ENCODE peak calls at places on chromosome 7, in eight cellular contexts. Y is GM23248; F is ascending aorta; T is IMR-90; J is HepG2; V is effector memory CD4-positive, alpha-beta T cell; C is GM23338; P is aorta. G is an unnamed sample. For H3K4me1, the result is how much of the 10 kb centered on the place peaks cover.

GRCh38 chr7:25857376-25858067 is 294.5 kb upstream of the NFE2L3 start:
- DNase-seq in Y (peak), F (no peak), T (peak), J (no peak), V (no peak), C (peak), P (no peak), G (peak)

GRCh38 chr7:52309631-52310030 is 725.8 kb upstream of the POM121L12 start:
- DNase-seq in Y (no peak), F (no peak), T (no peak), J (no peak), V (no peak), C (no peak), P (no peak), G (no peak)

GRCh38 chr7:157473051-157473569 is 136.3 kb downstream of the DNAJB6 start:
- DNase-seq in Y (no peak), F (no peak), T (no peak), J (no peak), V (no peak), C (no peak), P (no peak), G (no peak)

GRCh38 chr7:105219771-105220160 is 169.0 kb downstream of the SRPK2 start:
- DNase-seq in Y (peak), F (no peak), T (peak), J (no peak), V (no peak), C (no peak), P (no peak), G (no peak)

GRCh38 chr7:44970521-44971051 is 8.2 kb downstream of the MYO1G start:
- DNase-seq in Y (no peak), F (no peak), T (no peak), J (no peak), V (no peak), C (no peak), P (peak), G (no peak)

GRCh38 chr7:134834689-134835462 is 55.4 kb downstream of the CALD1 start:
- DNase-seq in Y (no peak), F (peak), T (peak), J (peak), V (no peak), C (no peak), P (no peak), G (no peak)

GRCh38 chr7:151085329-151085690 is 965 bp upstream of the AGAP3 start:
- DNase-seq in Y (no peak), F (no peak), T (no peak), J (no peak), V (no peak), C (no peak), P (no peak), G (no peak)

GRCh38 chr7:151867912-151868804 is 8.8 kb downstream of the PRKAG2 start:
- DNase-seq in Y (no peak), F (no peak), T (no peak), J (no peak), V (no peak), C (no peak), P (peak), G (peak)

GRCh38 chr7:120473352-120473751 is 200.4 kb downstream of the KCND2 start:
- DNase-seq in Y (no peak), F (no peak), T (no peak), J (no peak), V (no peak), C (no peak), P (no peak), G (no peak)

GRCh38 chr7:124698964-124699363 is 66.6 kb downstream of the GPR37 start:
- DNase-seq in Y (no peak), F (no peak), T (no peak), J (no peak), V (no peak), C (no peak), P (no peak), G (no peak)

GRCh38 chr7:105131033-105131656 is 117.1 kb downstream of the KMT2E start:
- DNase-seq in Y (peak), F (no peak), T (peak), J (no peak), V (no peak), C (no peak), P (no peak), G (no peak)

GRCh38 chr7:3461923-3462322 is 160.9 kb downstream of the SDK1 start:
- DNase-seq in Y (no peak), F (no peak), T (no peak), J (no peak), V (peak), C (no peak), P (no peak), G (peak)

GRCh38 chr7:148060724-148061123 is 529.8 kb upstream of the C7orf33 start:
- DNase-seq in Y (no peak), F (no peak), T (no peak), J (no peak), V (no peak), C (no peak), P (no peak), G (no peak)

GRCh38 chr7:33996899-33997298 is 91.6 kb downstream of the BMPER start:
- DNase-seq in Y (no peak), F (no peak), T (no peak), J (no peak), V (no peak), C (no peak), P (no peak), G (no peak)

GRCh38 chr7:13742719-13743640 is 246.5 kb downstream of the ETV1 start:
- DNase-seq in Y (peak), F (no peak), T (peak), J (no peak), V (no peak), C (peak), P (no peak), G (peak)

GRCh38 chr7:105014725-105015630 is 973 bp downstream of the KMT2E start:
- DNase-seq in Y (peak), F (peak), T (peak), J (peak), V (peak), C (peak), P (no peak), G (peak)

GRCh38 chr7:2231992-2232765 is 566 bp downstream of the MAD1L1 start:
- DNase-seq in Y (peak), F (no peak), T (no peak), J (peak), V (peak), C (peak), P (no peak), G (peak)

GRCh38 chr7:2757361-2757903 is 69.4 kb downstream of the AMZ1 start:
- DNase-seq in Y (peak), F (peak), T (no peak), J (no peak), V (no peak), C (no peak), P (peak), G (no peak)

GRCh38 chr7:28433604-28434254 is 21.4 kb downstream of the CREB5 start:
- DNase-seq in Y (peak), F (no peak), T (peak), J (no peak), V (no peak), C (peak), P (no peak), G (peak)

GRCh38 chr7:141550694-141551079 is 523 bp upstream of the AGK start:
- DNase-seq in Y (peak), F (no peak), T (no peak), J (no peak), V (no peak), C (peak), P (no peak), G (no peak)

GRCh38 chr7:116500071-116500853 is 724 bp downstream of the CAV2 start:
- DNase-seq in Y (peak), F (peak), T (peak), J (no peak), V (no peak), C (peak), P (peak), G (peak)

GRCh38 chr7:38548605-38549004 is 82.6 kb downstream of the AMPH start:
- DNase-seq in Y (no peak), F (no peak), T (no peak), J (no peak), V (no peak), C (no peak), P (no peak), G (no peak)

GRCh38 chr7:113698556-113699220 is 220.1 kb downstream of the PPP1R3A start:
- DNase-seq in Y (peak), F (no peak), T (peak), J (peak), V (no peak), C (peak), P (no peak), G (peak)

GRCh38 chr7:21923663-21924062 is 22.0 kb downstream of the CDCA7L start:
- DNase-seq in Y (no peak), F (no peak), T (peak), J (no peak), V (no peak), C (no peak), P (no peak), G (peak)

GRCh38 chr7:113519447-113519846 is 399.4 kb downstream of the PPP1R3A start:
- DNase-seq in Y (no peak), F (no peak), T (no peak), J (no peak), V (no peak), C (no peak), P (no peak), G (no peak)

GRCh38 chr7:134742688-134743350 is 36.6 kb upstream of the CALD1 start:
- DNase-seq in Y (peak), F (no peak), T (peak), J (no peak), V (no peak), C (no peak), P (no peak), G (no peak)

GRCh38 chr7:101134399-101134980 is 7.6 kb downstream of the SERPINE1 start:
- DNase-seq in Y (peak), F (no peak), T (no peak), J (no peak), V (no peak), C (no peak), P (no peak), G (no peak)

GRCh38 chr7:123492485-123492884 is 41.9 kb downstream of the IQUB start:
- DNase-seq in Y (peak), F (no peak), T (no peak), J (no peak), V (no peak), C (peak), P (no peak), G (no peak)

GRCh38 chr7:132381742-132382472 is 194.4 kb downstream of the PLXNA4 start:
- DNase-seq in Y (no peak), F (no peak), T (no peak), J (peak), V (no peak), C (no peak), P (no peak), G (peak)

GRCh38 chr7:131521651-131522163 is 34.7 kb downstream of the PODXL start:
- DNase-seq in Y (peak), F (peak), T (no peak), J (no peak), V (no peak), C (peak), P (peak), G (peak)

GRCh38 chr7:154503962-154504550 is 451.9 kb downstream of the DPP6 start:
- DNase-seq in Y (peak), F (no peak), T (peak), J (peak), V (no peak), C (peak), P (no peak), G (peak)

GRCh38 chr7:116802784-116803183 is 59.6 kb upstream of the CAPZA2 start:
- DNase-seq in Y (peak), F (no peak), T (peak), J (peak), V (no peak), C (peak), P (no peak), G (peak)

GRCh38 chr7:18873674-18874341 is 243.6 kb downstream of the TWIST1 start:
- DNase-seq in Y (peak), F (no peak), T (peak), J (no peak), V (no peak), C (peak), P (no peak), G (no peak)

GRCh38 chr7:96179863-96180262 is 142.0 kb downstream of the SLC25A13 start:
- DNase-seq in Y (no peak), F (no peak), T (peak), J (no peak), V (no peak), C (no peak), P (no peak), G (peak)

GRCh38 chr7:140238778-140239652 is 62.2 kb upstream of the KDM7A start:
- DNase-seq in Y (no peak), F (no peak), T (no peak), J (peak), V (no peak), C (no peak), P (no peak), G (peak)

GRCh38 chr7:140245611-140246105 is 68.9 kb upstream of the KDM7A start:
- DNase-seq in Y (no peak), F (no peak), T (no peak), J (no peak), V (no peak), C (no peak), P (no peak), G (no peak)

GRCh38 chr7:140237390-140237789 is 60.6 kb upstream of the KDM7A start:
- DNase-seq in Y (no peak), F (no peak), T (no peak), J (no peak), V (no peak), C (no peak), P (no peak), G (no peak)

GRCh38 chr7:140239653-140239935 is 62.8 kb upstream of the KDM7A start:
- DNase-seq in Y (no peak), F (no peak), T (no peak), J (no peak), V (no peak), C (no peak), P (no peak), G (peak)

DNA sequence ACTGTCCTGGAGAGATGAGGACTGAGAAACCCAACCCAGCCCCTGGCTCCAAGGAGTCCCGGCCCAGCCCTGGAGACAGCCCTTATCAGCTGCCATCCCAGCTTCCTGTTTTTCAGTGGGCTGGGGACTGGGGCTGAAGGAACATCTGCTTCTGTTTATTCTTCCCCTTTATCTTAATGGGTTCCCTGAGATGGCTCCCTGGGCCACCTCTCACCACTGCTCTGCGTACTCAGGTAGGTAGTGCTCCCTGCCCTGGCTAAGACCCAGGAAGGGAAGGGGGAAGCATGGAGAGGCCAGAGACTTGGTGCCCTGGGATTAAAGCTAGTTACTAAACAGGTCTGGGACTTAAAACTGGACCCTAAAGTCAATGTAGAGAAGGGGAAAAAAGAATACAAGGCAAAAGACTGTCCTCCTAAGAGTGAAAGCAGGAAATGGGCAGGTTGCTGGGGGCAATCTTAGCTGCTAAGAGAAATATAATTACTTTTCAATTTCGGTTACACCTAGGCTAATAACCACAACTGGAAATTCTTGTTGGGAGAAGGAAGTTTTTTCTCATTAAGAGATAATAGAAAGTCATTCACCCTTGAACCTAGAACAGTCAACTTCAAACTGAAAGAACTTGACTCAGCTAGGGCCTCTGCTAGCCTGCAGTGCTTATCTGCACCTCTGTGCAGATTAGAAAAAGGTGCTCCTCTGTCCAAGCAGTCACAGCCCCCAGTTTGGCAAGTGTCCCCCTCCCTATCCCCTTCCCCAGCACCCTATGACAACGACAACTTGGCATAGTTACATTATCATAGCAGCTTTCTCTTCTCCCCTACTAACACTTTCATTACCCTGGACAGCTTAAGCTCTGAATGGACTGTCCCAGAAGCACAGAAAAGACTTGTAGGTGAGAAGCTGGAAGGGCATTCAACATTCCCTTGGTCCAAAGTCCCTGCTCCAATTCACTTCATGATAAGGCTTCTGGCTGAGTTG is 65.6 kb upstream of the KDM7A start:
- DNase-seq in Y (no peak), F (no peak), T (no peak), J (peak), V (no peak), C (no peak), P (no peak), G (peak)
- H3K4me3 ChIP-seq in Y (no peak), F (no peak), T (no peak), J (peak), V (no peak), C (no peak), P (no peak), G (no peak)

DNA sequence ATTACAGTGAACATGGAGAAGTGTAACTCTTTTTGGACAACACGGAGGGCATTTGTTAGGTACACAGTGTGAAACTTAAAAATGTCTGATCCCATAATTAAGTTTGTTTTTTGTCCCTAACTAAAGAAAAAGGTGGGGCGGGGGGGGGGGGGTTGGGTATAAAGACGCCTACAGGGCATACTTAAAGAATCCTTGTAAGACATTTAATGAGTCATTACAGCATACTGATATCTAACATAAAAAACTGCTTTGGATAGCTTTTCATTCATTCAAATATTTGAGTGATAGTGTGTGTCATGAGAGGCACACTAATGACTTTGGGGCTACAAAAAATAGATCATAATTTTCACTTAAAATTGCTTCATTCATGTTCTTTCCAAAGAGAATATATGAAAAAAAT is 31.2 kb downstream of the ZNRF2 start:
- DNase-seq in Y (no peak), F (no peak), T (no peak), J (no peak), V (no peak), C (no peak), P (no peak), G (no peak)
- H3K27ac ChIP-seq in Y (no peak), F (no peak), T (no peak), J (no peak), V (no peak), C (no peak), P (no peak), G (no peak)

DNA sequence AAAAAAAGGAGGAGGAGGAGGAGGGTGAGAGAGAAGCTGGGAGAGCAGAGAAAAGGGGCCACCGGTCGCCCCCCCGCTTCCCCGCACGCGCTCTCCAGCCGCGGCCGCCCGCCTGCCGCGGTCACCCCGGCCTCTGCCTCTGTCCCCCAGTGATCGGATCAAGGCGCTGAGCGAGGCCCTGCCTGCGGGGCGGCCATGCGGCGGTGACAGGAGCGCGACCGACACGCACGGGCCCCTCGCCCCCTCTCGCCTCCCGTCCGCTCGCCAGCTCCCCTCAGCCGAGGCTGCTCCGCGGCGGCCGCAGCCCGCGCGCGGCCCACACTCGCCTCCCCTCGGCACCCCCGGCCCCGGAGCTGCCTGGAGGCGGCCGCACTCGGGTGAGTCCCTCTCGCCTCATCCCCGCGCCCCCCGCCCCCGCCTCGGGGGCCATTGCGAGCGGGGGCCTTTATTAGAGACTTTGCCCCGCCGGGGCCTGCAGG is at the start of gene GTF2I:
- DNase-seq in Y (no peak), F (peak), T (no peak), J (no peak), V (no peak), C (no peak), P (no peak), G (no peak)
- H3K4me1 ChIP-seq in Y (under half), F (under half), T (under half), J (half or more), V (under half), C (under half), P (under half), G (under half)

DNA sequence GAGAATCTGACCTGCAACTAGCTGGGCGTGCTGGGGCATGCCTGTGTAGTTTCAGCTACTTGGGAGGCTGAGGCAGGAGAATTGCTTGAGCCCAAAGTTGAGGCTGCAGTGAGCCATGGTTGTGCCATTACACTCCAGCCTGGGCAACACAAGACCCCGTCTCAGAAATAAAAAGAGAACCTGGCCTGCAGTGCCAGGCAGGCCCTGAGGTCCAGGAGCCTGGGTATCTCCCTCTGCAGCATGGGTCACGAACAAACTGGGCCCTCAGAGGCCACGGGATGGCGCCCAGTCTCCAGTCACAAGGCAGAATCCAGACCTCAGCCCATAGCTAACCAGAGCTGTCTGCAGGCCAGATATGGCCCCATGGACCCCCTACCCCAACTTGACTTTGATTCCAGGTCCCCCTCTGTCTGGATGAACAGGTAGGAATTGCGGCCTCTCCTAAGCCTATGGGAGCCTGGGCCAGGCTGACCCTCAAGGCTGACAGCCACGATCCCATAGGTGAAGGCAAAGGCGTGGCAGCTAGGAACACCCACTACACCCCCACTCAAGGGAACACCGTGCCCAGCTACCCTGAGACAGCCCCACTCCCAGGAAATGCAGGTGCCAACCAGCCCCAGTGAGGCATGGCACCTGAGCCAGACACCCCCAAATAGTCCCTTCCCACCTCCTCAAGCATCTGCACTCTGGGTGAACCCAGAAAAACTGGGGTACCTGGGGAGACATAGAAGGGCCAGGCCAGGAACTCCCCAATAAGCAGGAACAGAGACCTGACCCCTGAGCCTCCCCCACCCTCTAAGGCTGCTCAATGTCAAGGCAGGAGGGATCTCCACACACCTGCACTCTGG is 102.8 kb upstream of the TNRC18 start:
- DNase-seq in Y (peak), F (peak), T (peak), J (peak), V (no peak), C (peak), P (peak), G (peak)
- H3K4me3 ChIP-seq in Y (peak), F (peak), T (peak), J (no peak), V (no peak), C (peak), P (no peak), G (peak)

DNA sequence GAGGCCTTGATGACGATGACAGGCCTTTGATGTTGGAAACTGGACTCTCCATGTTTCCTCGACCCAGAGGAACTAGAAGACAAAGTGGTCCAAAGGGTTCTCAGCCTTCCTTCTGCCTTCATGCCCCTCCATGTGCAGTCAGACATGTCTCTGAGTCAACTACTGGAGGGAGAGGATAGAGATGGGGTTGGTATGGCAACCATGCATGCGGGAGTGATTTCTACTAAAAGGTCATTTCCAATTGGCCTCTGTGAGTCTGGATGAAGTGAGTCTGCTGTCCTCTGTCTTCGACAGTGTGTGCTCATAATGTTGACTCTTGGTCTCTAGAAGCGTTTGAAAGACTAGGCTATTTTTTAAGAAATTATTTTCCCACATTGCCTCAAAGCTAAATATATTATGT is 29.2 kb downstream of the STK17A start:
- DNase-seq in Y (peak), F (no peak), T (peak), J (no peak), V (no peak), C (no peak), P (no peak), G (no peak)
- H3K27ac ChIP-seq in Y (peak), F (peak), T (peak), J (no peak), V (no peak), C (no peak), P (peak), G (no peak)

G was measured in small intestine.